ENCODE peak calls at places on chromosomes 5 and 9, in ten cellular contexts. C is GM13977, V is tibial nerve, X is breast epithelium, W is HFF-Myc, S is bronchial epithelial cell, F is neural crest cell, B is foreskin fibroblast, M is AG09319, H is nephron progenitor cell. I is an unnamed sample.

GRCh38 chr5:156120777-156121176 is 206.2 kb upstream of the SGCD start:
- DNase-seq in C (no peak), V (no peak), X (no peak), W (no peak), S (no peak), F (no peak), B (no peak), M (no peak), H (no peak), I (no peak)

GRCh38 chr5:6377582-6378127 is 692 bp downstream of the MED10 start:
- DNase-seq in C (no peak), V (no peak), X (no peak), W (no peak), S (no peak), F (no peak), B (no peak), M (no peak), H (no peak), I (no peak)

GRCh38 chr5:180649297-180650039 is at the start of gene FLT4:
- DNase-seq in C (peak), V (no peak), X (no peak), W (no peak), S (no peak), F (no peak), B (no peak), M (no peak), H (peak), I (no peak)

GRCh38 chr5:160444407-160444806 is 22.8 kb downstream of the PTTG1 start:
- DNase-seq in C (no peak), V (no peak), X (no peak), W (no peak), S (no peak), F (no peak), B (no peak), M (no peak), H (no peak), I (no peak)

GRCh38 chr5:150256416-150257064 is 33.0 kb downstream of the CAMK2A start:
- DNase-seq in C (no peak), V (no peak), X (no peak), W (no peak), S (no peak), F (no peak), B (no peak), M (no peak), H (peak), I (no peak)

GRCh38 chr9:101387871-101388506 is 3.2 kb upstream of the BAAT start:
- DNase-seq in C (no peak), V (no peak), X (no peak), W (no peak), S (peak), F (no peak), B (peak), M (no peak), H (no peak), I (peak)

GRCh38 chr5:172504736-172505402 is 50.5 kb upstream of the SH3PXD2B start:
- DNase-seq in C (no peak), V (peak), X (no peak), W (no peak), S (no peak), F (no peak), B (no peak), M (no peak), H (no peak), I (no peak)

GRCh38 chr5:31936699-31937098 is 237.4 kb downstream of the GOLPH3 start:
- DNase-seq in C (no peak), V (no peak), X (no peak), W (no peak), S (no peak), F (no peak), B (no peak), M (no peak), H (no peak), I (peak)

GRCh38 chr5:5335708-5336211 is 86.7 kb upstream of the ICE1 start:
- DNase-seq in C (no peak), V (no peak), X (no peak), W (peak), S (peak), F (no peak), B (peak), M (no peak), H (no peak), I (peak)

GRCh38 chr9:124306098-124306735 is 48.5 kb downstream of the NEK6 start:
- DNase-seq in C (no peak), V (no peak), X (no peak), W (no peak), S (peak), F (no peak), B (peak), M (peak), H (no peak), I (peak)

DNA sequence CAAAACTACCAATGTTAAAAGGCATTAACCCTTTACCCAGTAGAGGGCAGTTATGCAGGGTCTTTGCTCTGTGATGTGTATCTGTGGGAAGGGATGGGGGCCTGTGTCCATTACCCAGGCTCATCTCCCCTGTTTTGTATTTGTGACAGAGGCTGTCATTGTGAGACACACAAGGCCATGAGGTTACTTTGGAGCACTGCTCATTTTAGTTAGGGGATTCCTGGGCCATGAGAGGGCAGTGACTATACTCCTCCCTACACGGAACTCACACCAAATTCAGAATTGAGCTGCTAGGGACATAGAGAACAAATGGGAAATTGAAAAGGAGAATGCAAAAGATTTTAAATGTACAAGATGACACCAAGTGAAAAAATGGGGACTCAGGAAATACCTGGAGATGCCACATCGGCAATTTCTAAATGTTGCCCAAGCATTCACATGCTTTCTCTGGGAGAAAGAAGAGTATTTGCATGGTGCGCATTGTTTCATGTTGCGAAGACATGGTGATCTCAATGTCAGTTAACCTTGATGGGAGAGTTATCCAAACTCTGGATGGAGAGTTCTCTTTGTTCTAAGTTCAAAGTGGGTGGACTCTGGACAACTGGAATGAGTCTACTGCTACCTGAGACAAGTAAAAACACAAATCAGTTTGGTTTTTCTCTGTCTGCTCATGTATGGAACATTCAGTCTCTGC is 32.5 kb downstream of the C9orf152 start:
- DNase-seq in C (no peak), V (no peak), X (no peak), W (no peak), S (no peak), F (no peak), B (no peak), M (no peak), H (no peak), I (no peak)
- TF ChIP-seq CTCF in C (no peak), V (no peak), X (no peak), W (no peak), S (no peak), F (no peak), B (no peak), M (no peak), H (no peak), I (no peak)

DNA sequence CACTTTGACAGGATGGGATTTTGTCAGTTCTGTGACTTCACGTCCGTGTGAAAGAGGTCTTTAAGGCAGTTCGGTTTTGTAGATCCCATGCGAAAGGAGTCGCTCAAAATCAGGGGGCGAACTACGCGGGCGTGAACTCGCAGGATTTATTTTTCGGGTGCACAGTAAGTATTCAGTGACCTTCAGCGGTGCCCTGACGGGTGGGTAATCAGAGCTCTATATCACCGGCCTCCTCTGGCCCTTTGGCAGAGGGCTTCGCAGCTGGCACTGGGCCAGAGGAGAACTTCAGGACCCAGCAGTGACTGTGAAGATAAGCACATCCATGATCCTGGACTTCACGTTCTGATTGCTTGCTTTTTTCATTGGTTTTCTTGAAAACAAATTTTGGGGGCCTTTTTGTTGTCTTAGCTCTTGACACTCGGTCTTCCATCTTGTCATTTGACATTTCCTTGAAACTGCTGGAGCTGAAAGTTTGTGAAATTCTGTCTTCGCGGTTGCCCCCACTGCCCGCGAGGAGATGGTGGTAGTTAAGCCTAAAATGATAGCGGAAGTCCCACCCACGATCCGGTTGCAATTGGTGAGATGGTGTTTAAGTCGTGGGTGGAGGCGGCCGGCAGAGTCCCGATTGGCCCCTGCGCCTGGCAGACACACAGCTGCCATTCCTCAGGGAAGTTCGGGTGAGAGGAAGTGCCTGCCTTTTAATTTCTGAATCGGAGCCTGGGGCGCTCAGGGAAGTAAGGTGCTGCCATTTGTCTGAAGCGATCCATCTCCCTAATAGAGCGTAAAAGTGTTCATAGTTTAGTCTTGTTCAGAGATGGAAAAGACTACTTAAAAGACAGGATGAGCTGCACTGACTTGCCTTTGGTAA is at the start of gene FAM120AOS:
- DNase-seq in C (peak), V (peak), X (peak), W (peak), S (peak), F (peak), B (peak), M (peak), H (peak), I (peak)
- TF ChIP-seq CTCF in C (no peak), V (no peak), X (no peak), W (no peak), S (no peak), F (no peak), B (no peak), M (no peak), H (no peak), I (no peak)

GRCh38 chr9:131181091-131181681 is 55.8 kb downstream of the NUP214 start:
- DNase-seq in C (no peak), V (no peak), X (no peak), W (no peak), S (no peak), F (no peak), B (no peak), M (no peak), H (no peak), I (peak)
- TF ChIP-seq CTCF in C (peak), V (no peak), X (no peak), W (no peak), S (no peak), F (peak), B (no peak), M (no peak), H (peak), I (peak)

DNA sequence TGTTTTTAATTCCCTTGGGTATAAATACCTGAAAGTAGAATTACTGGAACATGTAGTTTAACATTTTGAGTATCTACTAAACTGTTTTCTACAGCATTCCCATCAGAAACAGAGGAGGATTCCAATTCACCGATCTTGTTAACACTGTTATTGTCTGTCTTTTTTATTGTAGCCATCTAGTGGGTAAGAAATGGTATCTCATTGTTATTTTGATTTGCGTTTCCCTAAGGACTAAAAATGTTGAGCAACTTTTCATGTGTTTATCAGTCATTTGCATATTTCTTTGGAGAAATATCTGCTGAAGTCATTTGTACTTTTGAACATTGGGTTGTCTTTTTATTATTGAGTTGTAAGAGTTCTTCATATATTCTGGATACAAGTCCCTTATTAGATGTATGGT is 135.2 kb upstream of the NFIL3 start:
- DNase-seq in C (no peak), V (no peak), X (no peak), W (no peak), S (no peak), F (no peak), B (peak), M (no peak), H (no peak), I (no peak)
- TF ChIP-seq CTCF in C (no peak), V (no peak), X (no peak), W (no peak), S (no peak), F (peak), B (no peak), M (no peak), H (no peak), I (no peak)

GRCh38 chr5:10090074-10090473 is 159.6 kb downstream of the ATPSCKMT start:
- DNase-seq in C (no peak), V (no peak), X (no peak), W (no peak), S (no peak), F (no peak), B (no peak), M (no peak), H (no peak), I (no peak)
- TF ChIP-seq CTCF in C (no peak), V (no peak), X (no peak), W (no peak), S (no peak), F (no peak), B (no peak), M (no peak), H (no peak), I (no peak)